ENCODE peak calls at places on chromosome 1, in nine cellular contexts. One of them, this sample, is unnamed.

GRCh38 chr1:206839857-206840256 is 25.6 kb upstream of the IL20 start:
- DNase-seq in CD4-positive, alpha-beta T cell: no peak
- DNase-seq in effector memory CD4-positive, alpha-beta T cell: no peak
- DNase-seq in amniotic epithelial cell: peak
- DNase-seq in heart left ventricle: no peak
- DNase-seq in retina: no peak
- DNase-seq in stimulated activated CD4-positive, alpha-beta T cell treated with anti-CD3 and anti-CD28 coated beads, Interleukin-15, amount 100 ng/mL, for 24 hours: no peak
- DNase-seq in H7: no peak
- DNase-seq in activated CD4-positive, alpha-beta T cell treated with anti-CD3 and anti-CD28 coated beads for 1 hour: no peak
- DNase-seq in this sample: no peak

GRCh38 chr1:91755176-91755575 is 130.8 kb downstream of the TGFBR3 start:
- DNase-seq in retina: no peak
- DNase-seq in heart left ventricle: no peak
- DNase-seq in stimulated activated CD4-positive, alpha-beta T cell treated with anti-CD3 and anti-CD28 coated beads, Interleukin-15, amount 100 ng/mL, for 24 hours: no peak
- DNase-seq in activated CD4-positive, alpha-beta T cell treated with anti-CD3 and anti-CD28 coated beads for 1 hour: no peak
- DNase-seq in amniotic epithelial cell: no peak
- DNase-seq in effector memory CD4-positive, alpha-beta T cell: no peak
- DNase-seq in H7: no peak
- DNase-seq in CD4-positive, alpha-beta T cell: no peak
- DNase-seq in this sample: no peak

GRCh38 chr1:164982545-164982944 is 374.0 kb downstream of the LMX1A start:
- DNase-seq in retina: no peak
- DNase-seq in H7: no peak
- DNase-seq in activated CD4-positive, alpha-beta T cell treated with anti-CD3 and anti-CD28 coated beads for 1 hour: no peak
- DNase-seq in heart left ventricle: no peak
- DNase-seq in CD4-positive, alpha-beta T cell: no peak
- DNase-seq in amniotic epithelial cell: no peak
- DNase-seq in stimulated activated CD4-positive, alpha-beta T cell treated with anti-CD3 and anti-CD28 coated beads, Interleukin-15, amount 100 ng/mL, for 24 hours: no peak
- DNase-seq in effector memory CD4-positive, alpha-beta T cell: no peak
- DNase-seq in this sample: no peak

GRCh38 chr1:76494807-76495206 is 372.5 kb upstream of the ST6GALNAC5 start:
- DNase-seq in retina: no peak
- DNase-seq in amniotic epithelial cell: no peak
- DNase-seq in activated CD4-positive, alpha-beta T cell treated with anti-CD3 and anti-CD28 coated beads for 1 hour: no peak
- DNase-seq in stimulated activated CD4-positive, alpha-beta T cell treated with anti-CD3 and anti-CD28 coated beads, Interleukin-15, amount 100 ng/mL, for 24 hours: peak
- DNase-seq in effector memory CD4-positive, alpha-beta T cell: no peak
- DNase-seq in heart left ventricle: no peak
- DNase-seq in H7: no peak
- DNase-seq in CD4-positive, alpha-beta T cell: no peak
- DNase-seq in this sample: no peak

GRCh38 chr1:48688102-48688760 is 88.5 kb downstream of the BEND5 start:
- DNase-seq in effector memory CD4-positive, alpha-beta T cell: no peak
- DNase-seq in CD4-positive, alpha-beta T cell: no peak
- DNase-seq in amniotic epithelial cell: no peak
- DNase-seq in activated CD4-positive, alpha-beta T cell treated with anti-CD3 and anti-CD28 coated beads for 1 hour: no peak
- DNase-seq in heart left ventricle: no peak
- DNase-seq in retina: peak
- DNase-seq in H7: peak
- DNase-seq in stimulated activated CD4-positive, alpha-beta T cell treated with anti-CD3 and anti-CD28 coated beads, Interleukin-15, amount 100 ng/mL, for 24 hours: no peak
- DNase-seq in this sample: peak

GRCh38 chr1:226083303-226084101 is 21.0 kb downstream of the H3-3A start:
- DNase-seq in CD4-positive, alpha-beta T cell: peak
- DNase-seq in activated CD4-positive, alpha-beta T cell treated with anti-CD3 and anti-CD28 coated beads for 1 hour: peak
- DNase-seq in H7: peak
- DNase-seq in heart left ventricle: peak
- DNase-seq in stimulated activated CD4-positive, alpha-beta T cell treated with anti-CD3 and anti-CD28 coated beads, Interleukin-15, amount 100 ng/mL, for 24 hours: peak
- DNase-seq in effector memory CD4-positive, alpha-beta T cell: peak
- DNase-seq in retina: peak
- DNase-seq in amniotic epithelial cell: peak
- DNase-seq in this sample: peak

GRCh38 chr1:167937709-167938010 is 788 bp upstream of the MPC2 start:
- DNase-seq in H7: no peak
- DNase-seq in heart left ventricle: no peak
- DNase-seq in stimulated activated CD4-positive, alpha-beta T cell treated with anti-CD3 and anti-CD28 coated beads, Interleukin-15, amount 100 ng/mL, for 24 hours: no peak
- DNase-seq in amniotic epithelial cell: no peak
- DNase-seq in retina: no peak
- DNase-seq in activated CD4-positive, alpha-beta T cell treated with anti-CD3 and anti-CD28 coated beads for 1 hour: no peak
- DNase-seq in CD4-positive, alpha-beta T cell: no peak
- DNase-seq in effector memory CD4-positive, alpha-beta T cell: no peak
- DNase-seq in this sample: no peak

GRCh38 chr1:18633428-18634155 is 2.9 kb downstream of the PAX7 start:
- DNase-seq in stimulated activated CD4-positive, alpha-beta T cell treated with anti-CD3 and anti-CD28 coated beads, Interleukin-15, amount 100 ng/mL, for 24 hours: no peak
- DNase-seq in heart left ventricle: no peak
- DNase-seq in H7: peak
- DNase-seq in CD4-positive, alpha-beta T cell: no peak
- DNase-seq in retina: peak
- DNase-seq in amniotic epithelial cell: no peak
- DNase-seq in effector memory CD4-positive, alpha-beta T cell: no peak
- DNase-seq in activated CD4-positive, alpha-beta T cell treated with anti-CD3 and anti-CD28 coated beads for 1 hour: no peak
- DNase-seq in this sample: no peak

GRCh38 chr1:189149547-189150375 is 1327.9 kb downstream of the BRINP3 start:
- DNase-seq in amniotic epithelial cell: peak
- DNase-seq in CD4-positive, alpha-beta T cell: no peak
- DNase-seq in effector memory CD4-positive, alpha-beta T cell: no peak
- DNase-seq in retina: no peak
- DNase-seq in stimulated activated CD4-positive, alpha-beta T cell treated with anti-CD3 and anti-CD28 coated beads, Interleukin-15, amount 100 ng/mL, for 24 hours: no peak
- DNase-seq in heart left ventricle: no peak
- DNase-seq in H7: peak
- DNase-seq in activated CD4-positive, alpha-beta T cell treated with anti-CD3 and anti-CD28 coated beads for 1 hour: no peak
- DNase-seq in this sample: no peak

GRCh38 chr1:212606734-212607205 is 1.8 kb upstream of the ATF3 start:
- DNase-seq in activated CD4-positive, alpha-beta T cell treated with anti-CD3 and anti-CD28 coated beads for 1 hour: peak
- DNase-seq in effector memory CD4-positive, alpha-beta T cell: peak
- DNase-seq in H7: peak
- DNase-seq in stimulated activated CD4-positive, alpha-beta T cell treated with anti-CD3 and anti-CD28 coated beads, Interleukin-15, amount 100 ng/mL, for 24 hours: peak
- DNase-seq in amniotic epithelial cell: no peak
- DNase-seq in heart left ventricle: peak
- DNase-seq in retina: peak
- DNase-seq in CD4-positive, alpha-beta T cell: peak
- DNase-seq in this sample: no peak

GRCh38 chr1:215878128-215878527 is 311.0 kb downstream of the KCTD3 start:
- DNase-seq in stimulated activated CD4-positive, alpha-beta T cell treated with anti-CD3 and anti-CD28 coated beads, Interleukin-15, amount 100 ng/mL, for 24 hours: no peak
- DNase-seq in amniotic epithelial cell: peak
- DNase-seq in CD4-positive, alpha-beta T cell: no peak
- DNase-seq in effector memory CD4-positive, alpha-beta T cell: no peak
- DNase-seq in H7: no peak
- DNase-seq in heart left ventricle: no peak
- DNase-seq in activated CD4-positive, alpha-beta T cell treated with anti-CD3 and anti-CD28 coated beads for 1 hour: no peak
- DNase-seq in retina: no peak
- DNase-seq in this sample: no peak

This sample was measured in SK-N-DZ.